ENCODE peak calls at places on chromosomes 2 and 18, in four cellular contexts. P is uterus, Q is lower lobe of right lung, T is Ammon's horn. K is an unnamed sample.

GRCh38 chr2:85501244-85501643 is 37.7 kb upstream of the MAT2A start:
- DNase-seq in T (peak), P (no peak), Q (no peak), K (no peak)

GRCh38 chr2:203809084-203809521 is 58.5 kb upstream of the CTLA4 start:
- DNase-seq in P (no peak), T (no peak), Q (no peak), K (no peak)

GRCh38 chr2:20930928-20931327 is 108.0 kb upstream of the LDAH start:
- DNase-seq in T (no peak), Q (no peak), P (no peak), K (peak)

GRCh38 chr2:46184794-46185583 is 112.2 kb upstream of the EPAS1 start:
- DNase-seq in T (no peak), Q (no peak), P (no peak), K (peak)

GRCh38 chr2:240620859-240621258 is 4.4 kb upstream of the GPR35 start:
- DNase-seq in Q (peak), T (no peak), P (no peak), K (no peak)

GRCh38 chr2:231348173-231348572 is 47.3 kb upstream of the B3GNT7 start:
- DNase-seq in Q (peak), T (no peak), P (no peak), K (no peak)

GRCh38 chr18:43420950-43421349 is 143.7 kb upstream of the SYT4 start:
- DNase-seq in P (no peak), Q (no peak), T (no peak), K (no peak)

GRCh38 chr2:85971369-85971768 is 82.6 kb upstream of the ST3GAL5 start:
- DNase-seq in Q (no peak), P (no peak), T (no peak), K (no peak)

GRCh38 chr2:174667461-174667860 is 69.9 kb upstream of the WIPF1 start:
- DNase-seq in P (no peak), Q (no peak), T (no peak), K (peak)

GRCh38 chr2:7619203-7619602 is 702.0 kb downstream of the RNF144A start:
- DNase-seq in T (no peak), P (no peak), Q (no peak), K (no peak)

GRCh38 chr2:43224131-43224570 is 2.3 kb downstream of the ZFP36L2 start:
- DNase-seq in P (peak), T (peak), Q (peak), K (peak)

GRCh38 chr2:46029332-46029811 is 267.8 kb upstream of the EPAS1 start:
- DNase-seq in T (no peak), Q (no peak), P (no peak), K (no peak)

GRCh38 chr2:200483729-200484198 is 26.1 kb downstream of the KCTD18 start:
- DNase-seq in P (no peak), Q (peak), T (no peak), K (no peak)

GRCh38 chr2:204072443-204073324 is 136.1 kb downstream of the ICOS start:
- DNase-seq in P (no peak), T (peak), Q (no peak), K (no peak)

GRCh38 chr2:145777297-145777696 is 1257.4 kb upstream of the ZEB2 start:
- DNase-seq in P (no peak), T (no peak), Q (no peak), K (no peak)

GRCh38 chr18:32237024-32237423 is 47.2 kb downstream of the MEP1B start:
- DNase-seq in Q (no peak), P (no peak), T (no peak), K (no peak)

GRCh38 chr2:160402997-160403979 is 90.3 kb downstream of the RBMS1 start:
- DNase-seq in Q (no peak), T (no peak), P (no peak), K (no peak)

GRCh38 chr18:34726286-34727004 is 16.3 kb downstream of the DTNA start:
- DNase-seq in P (no peak), Q (no peak), T (no peak), K (no peak)

K was measured in aorta.